ENCODE peak calls at places on chromosome 6, in seven cellular contexts. U is activated T-cell treated with anti-CD3 and anti-CD28 coated beads, Interleukin-2, amount 50 U/mL, for 4 hours; Y is EH; J is lung; L is naive thymus-derived CD4-positive, alpha-beta T cell; S is SIG-M5; B is substantia nigra. Z is an unnamed sample.

GRCh38 chr6:10526156-10526555 is 5.0 kb downstream of the GCNT2 start:
- DNase-seq in U (no peak), Y (peak), J (no peak), L (no peak), S (no peak), B (no peak), Z (no peak)

GRCh38 chr6:34536251-34536958 is 19.7 kb downstream of the SPDEF start:
- DNase-seq in U (no peak), Y (no peak), J (no peak), L (no peak), S (no peak), B (no peak), Z (no peak)

GRCh38 chr6:20655317-20655716 is 121.1 kb downstream of the CDKAL1 start:
- DNase-seq in U (no peak), Y (peak), J (no peak), L (no peak), S (no peak), B (no peak), Z (no peak)

GRCh38 chr6:15507221-15507620 is 155.6 kb downstream of the DTNBP1 start:
- DNase-seq in U (no peak), Y (no peak), J (no peak), L (no peak), S (no peak), B (no peak), Z (no peak)

GRCh38 chr6:90537723-90538407 is 49.0 kb downstream of the MAP3K7 start:
- DNase-seq in U (no peak), Y (peak), J (no peak), L (no peak), S (peak), B (no peak), Z (no peak)

GRCh38 chr6:11161031-11161966 is 49.8 kb upstream of the ERVFRD-1 start:
- DNase-seq in U (no peak), Y (peak), J (no peak), L (no peak), S (no peak), B (no peak), Z (no peak)

GRCh38 chr6:30542404-30542725 is 13.9 kb downstream of the GNL1 start:
- DNase-seq in U (no peak), Y (no peak), J (no peak), L (peak), S (no peak), B (no peak), Z (peak)

GRCh38 chr6:145929037-145929633 is 35.0 kb downstream of the SHPRH start:
- DNase-seq in U (no peak), Y (peak), J (no peak), L (peak), S (no peak), B (no peak), Z (peak)

GRCh38 chr6:11054722-11055121 is 10.6 kb upstream of the ELOVL2 start:
- DNase-seq in U (no peak), Y (peak), J (no peak), L (no peak), S (no peak), B (no peak), Z (no peak)

GRCh38 chr6:1820165-1820564 is 210.4 kb downstream of the FOXC1 start:
- DNase-seq in U (no peak), Y (peak), J (no peak), L (no peak), S (no peak), B (no peak), Z (no peak)

GRCh38 chr6:90008189-90008907 is 114.1 kb downstream of the GJA10 start:
- DNase-seq in U (no peak), Y (no peak), J (no peak), L (no peak), S (no peak), B (no peak), Z (no peak)

GRCh38 chr6:14671261-14671681 is 553.7 kb downstream of the CD83 start:
- DNase-seq in U (no peak), Y (peak), J (no peak), L (no peak), S (no peak), B (no peak), Z (peak)

GRCh38 chr6:6964675-6965074 is 143.1 kb upstream of the RREB1 start:
- DNase-seq in U (no peak), Y (no peak), J (no peak), L (no peak), S (no peak), B (no peak), Z (no peak)

GRCh38 chr6:12592634-12593033 is 123.9 kb upstream of the PHACTR1 start:
- DNase-seq in U (no peak), Y (peak), J (peak), L (no peak), S (no peak), B (no peak), Z (no peak)

GRCh38 chr6:150189176-150189575 is 46.3 kb downstream of the PPP1R14C start:
- DNase-seq in U (no peak), Y (no peak), J (no peak), L (no peak), S (no peak), B (no peak), Z (no peak)

GRCh38 chr6:87714093-87714809 is 12.2 kb upstream of the AKIRIN2 start:
- DNase-seq in U (no peak), Y (peak), J (no peak), L (no peak), S (no peak), B (no peak), Z (no peak)

GRCh38 chr6:27321370-27321769 is 9.3 kb upstream of the POM121L2 start:
- DNase-seq in U (no peak), Y (no peak), J (no peak), L (no peak), S (no peak), B (no peak), Z (no peak)

GRCh38 chr6:7215140-7215539 is 97.9 kb downstream of the SSR1 start:
- DNase-seq in U (no peak), Y (peak), J (no peak), L (no peak), S (no peak), B (no peak), Z (no peak)

GRCh38 chr6:109440325-109441068 is at the start of the genes PPIL6 and SMPD2:
- DNase-seq in U (peak), Y (peak), J (peak), L (peak), S (no peak), B (peak), Z (peak)

GRCh38 chr6:83853178-83853967 is at the start of gene RIPPLY2:
- DNase-seq in U (no peak), Y (peak), J (no peak), L (no peak), S (no peak), B (peak), Z (no peak)

GRCh38 chr6:11006060-11006459 is 38.0 kb downstream of the ELOVL2 start:
- DNase-seq in U (no peak), Y (peak), J (no peak), L (no peak), S (no peak), B (no peak), Z (no peak)

GRCh38 chr6:163709693-163710092 is 295.2 kb downstream of the QKI start:
- DNase-seq in U (no peak), Y (no peak), J (no peak), L (no peak), S (no peak), B (no peak), Z (no peak)

GRCh38 chr6:33585403-33586107 is 5.5 kb upstream of the BAK1 start:
- DNase-seq in U (peak), Y (peak), J (peak), L (peak), S (no peak), B (peak), Z (peak)

GRCh38 chr6:16217156-16217721 is 21.1 kb upstream of the GMPR start:
- DNase-seq in U (no peak), Y (no peak), J (no peak), L (no peak), S (no peak), B (no peak), Z (no peak)

GRCh38 chr6:72626126-72626525 is 4.3 kb downstream of the KCNQ5 start:
- DNase-seq in U (no peak), Y (no peak), J (no peak), L (no peak), S (no peak), B (no peak), Z (no peak)

GRCh38 chr6:30769088-30769852 is 24.9 kb upstream of the IER3 start:
- DNase-seq in U (peak), Y (peak), J (peak), L (peak), S (no peak), B (no peak), Z (peak)

Z was measured in Jurkat, Clone E6-1.